ENCODE peak calls at places on chromosomes 5 and 9, in nine cellular contexts. O, B, I, P, K, G, Y, R and S are unnamed samples.
A peak's percentile ranks its signal among the peaks of the same experiment; 100 is the strongest.

GRCh38 chr9:29349050-29349449 is 1775.8 kb upstream of the C9orf72 start:
- DNase-seq in I (no peak), K (no peak), R (no peak), Y (no peak), P (no peak), O (no peak), B (no peak), G (no peak), S (no peak)

GRCh38 chr5:133552925-133553525 is 59.3 kb downstream of the FSTL4 start:
- DNase-seq in G (no peak), O (no peak), Y (peak; percentile 78), R (peak; percentile 46), I (peak; percentile 77), K (peak; percentile 61), P (peak; percentile 49), B (peak; percentile 58), S (peak; percentile 54)

GRCh38 chr5:539469-540214 is 15.4 kb upstream of the SLC9A3 start:
- DNase-seq in R (no peak), Y (no peak), K (no peak), B (no peak), P (no peak), G (peak; percentile 41), O (no peak), I (peak; percentile 5), S (peak; percentile 42)

GRCh38 chr5:77175235-77175634 is 35.2 kb upstream of the PDE8B start:
- DNase-seq in R (no peak), K (no peak), G (no peak), B (no peak), P (no peak), I (no peak), O (no peak), Y (no peak), S (no peak)

GRCh38 chr5:121279801-121280200 is 571.9 kb upstream of the FTMT start:
- DNase-seq in P (no peak), I (no peak), K (no peak), Y (no peak), R (no peak), G (no peak), O (no peak), B (no peak), S (no peak)

GRCh38 chr9:126165755-126166154 is 160.9 kb upstream of the MVB12B start:
- DNase-seq in K (peak; percentile 1), B (no peak), R (no peak), O (peak; percentile 53), G (no peak), Y (no peak), P (no peak), I (no peak), S (no peak)

GRCh38 chr5:103624035-103624461 is 61.5 kb upstream of the NUDT12 start:
- DNase-seq in K (no peak), R (no peak), O (no peak), G (no peak), B (no peak), Y (no peak), I (no peak), P (no peak), S (no peak)

GRCh38 chr9:100322954-100323536 is 29.7 kb downstream of the TEX10 start:
- DNase-seq in K (peak; percentile 11), I (peak; percentile 48), Y (peak; percentile 35), R (no peak), O (no peak), P (no peak), B (peak; percentile 27), G (no peak), S (no peak)

GRCh38 chr5:76582252-76583162 is 40.7 kb downstream of the F2RL2 start:
- DNase-seq in Y (no peak), P (no peak), R (no peak), G (no peak), B (no peak), O (no peak), I (no peak), K (peak; percentile 35), S (peak; percentile 69)

GRCh38 chr9:95370064-95370463 is 52.6 kb upstream of the FANCC start:
- DNase-seq in I (no peak), R (no peak), B (no peak), K (no peak), G (no peak), Y (no peak), P (no peak), O (peak; percentile 63), S (no peak)

GRCh38 chr9:35733109-35733541 is 659 bp downstream of the CREB3 start:
- DNase-seq in O (no peak), Y (peak; percentile 45), I (no peak), R (no peak), K (peak; percentile 55), P (no peak), G (no peak), B (peak; percentile 43), S (no peak)
- TF ChIP-seq CTCF in O (no peak), Y (no peak), I (peak; percentile 10), R (no peak), K (peak; percentile 20), P (no peak), G (no peak), B (peak; percentile 33), S (no peak)

GRCh38 chr9:36760667-36761066 is 188.0 kb downstream of the MELK start:
- DNase-seq in O (no peak), I (no peak), Y (no peak), R (no peak), P (no peak), B (no peak), G (no peak), K (no peak), S (no peak)

GRCh38 chr9:36765077-36765390 is 192.3 kb downstream of the MELK start:
- DNase-seq in P (no peak), I (peak; percentile 35), G (no peak), O (no peak), B (peak; percentile 49), R (no peak), Y (peak; percentile 22), K (peak; percentile 36), S (no peak)

GRCh38 chr9:36763778-36764177 is 191.1 kb downstream of the MELK start:
- DNase-seq in Y (no peak), K (no peak), O (no peak), R (no peak), I (no peak), G (no peak), B (no peak), P (no peak), S (no peak)

GRCh38 chr9:36764364-36765076 is 191.8 kb downstream of the MELK start:
- DNase-seq in R (no peak), K (no peak), I (no peak), B (no peak), O (no peak), Y (peak; percentile 16), P (no peak), G (no peak), S (no peak)

GRCh38 chr9:36762958-36763357 is 190.3 kb downstream of the MELK start:
- DNase-seq in P (no peak), B (no peak), K (no peak), R (no peak), I (peak; percentile 78), O (no peak), G (no peak), Y (peak; percentile 18), S (no peak)
- TF ChIP-seq CTCF in P (no peak), B (no peak), K (no peak), R (no peak), I (peak; percentile 30), O (no peak), G (no peak), Y (no peak), S (no peak)

GRCh38 chr5:152164860-152165259 is 240.2 kb upstream of the GLRA1 start:
- DNase-seq in B (no peak), Y (no peak), K (no peak), O (no peak), P (no peak), I (no peak), R (no peak), G (no peak), S (no peak)
- TF ChIP-seq CTCF in B (no peak), Y (no peak), K (no peak), O (no peak), P (no peak), I (no peak), R (no peak), G (no peak), S (no peak)

GRCh38 chr5:141403387-141403786 is 809 bp downstream of the PCDHGA9 start:
- DNase-seq in R (no peak), B (no peak), O (no peak), G (no peak), P (no peak), I (no peak), Y (no peak), K (no peak), S (no peak)

GRCh38 chr5:141398608-141399007 is 861 bp downstream of the PCDHGB5 start:
- DNase-seq in O (no peak), P (no peak), I (no peak), R (no peak), B (no peak), G (no peak), Y (no peak), K (no peak), S (no peak)

GRCh38 chr5:141399555-141400258 is 2.0 kb downstream of the PCDHGB5 start:
- DNase-seq in Y (no peak), G (no peak), R (no peak), K (no peak), I (no peak), P (no peak), O (no peak), B (no peak), S (no peak)

GRCh38 chr5:141402553-141403328 is at the start of gene PCDHGA9:
- DNase-seq in P (no peak), G (no peak), K (no peak), B (peak; percentile 53), I (no peak), Y (no peak), O (no peak), R (no peak), S (no peak)
- TF ChIP-seq CTCF in P (no peak), G (no peak), K (peak; percentile 12), B (peak; percentile 39), I (peak; percentile 55), Y (no peak), O (peak; percentile 27), R (no peak), S (peak; percentile 70)

DNA sequence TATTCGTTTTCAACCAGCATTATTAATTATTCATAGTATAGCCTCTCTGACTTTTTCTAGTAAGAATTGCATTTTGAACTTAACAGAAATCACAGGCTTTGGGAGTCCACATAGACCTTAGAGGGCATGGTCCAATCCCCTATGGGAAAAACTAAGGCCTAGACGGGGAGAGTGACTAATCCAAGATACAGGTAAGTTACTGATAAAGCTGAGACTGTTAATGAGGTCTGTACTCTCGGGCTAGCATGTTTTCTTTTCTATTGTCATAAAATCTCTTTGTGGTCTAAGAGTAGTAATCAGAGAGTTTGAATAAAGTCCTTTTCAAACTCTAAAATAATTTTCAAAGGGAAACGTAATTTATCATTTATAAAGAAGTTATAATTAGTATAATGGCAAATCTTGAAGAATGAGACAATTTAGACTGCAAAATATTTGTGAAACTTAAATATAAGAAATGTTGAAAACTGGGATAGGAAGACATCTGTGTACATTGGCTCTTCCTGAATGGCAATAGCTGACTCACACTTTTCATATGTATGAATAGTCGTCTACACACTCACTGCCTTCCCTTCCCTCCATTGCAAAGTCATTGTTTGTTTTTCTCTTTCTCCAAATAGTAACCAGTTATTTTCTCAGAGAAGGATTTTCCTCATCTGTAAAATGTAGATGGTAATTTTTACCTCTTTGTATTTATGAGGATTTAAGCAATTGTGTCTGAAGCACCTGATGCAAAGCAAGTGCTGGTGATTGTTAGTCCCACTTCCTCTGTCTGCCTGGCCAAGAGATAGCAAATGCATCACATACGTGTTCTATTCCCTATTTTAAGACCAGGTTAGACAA is 207.9 kb upstream of the CD180 start:
- DNase-seq in O (no peak), Y (no peak), P (no peak), R (no peak), K (no peak), I (no peak), B (no peak), G (no peak), S (no peak)
- TF ChIP-seq CTCF in O (no peak), Y (no peak), P (no peak), R (no peak), K (no peak), I (no peak), B (no peak), G (no peak), S (no peak)